ENCODE peak calls at places on chromosomes 5 and 9, in nine cellular contexts. One of them, this sample, is unnamed.

GRCh38 chr9:21688108-21689102 is 114.0 kb upstream of the MTAP start:
- DNase-seq in CD8-positive, alpha-beta T cell: no peak
- DNase-seq in upper lobe of right lung: no peak
- DNase-seq in endothelial cell of umbilical vein: peak; percentile 83
- DNase-seq in ovary: peak; percentile 8
- DNase-seq in fibroblast of lung: peak; percentile 99
- DNase-seq in tibial nerve: no peak
- DNase-seq in omental fat pad: no peak
- DNase-seq in upper lobe of left lung: no peak
- DNase-seq in this sample: no peak

GRCh38 chr5:112240011-112240410 is 179.1 kb downstream of the EPB41L4A start:
- DNase-seq in upper lobe of left lung: no peak
- DNase-seq in upper lobe of right lung: no peak
- DNase-seq in ovary: no peak
- DNase-seq in omental fat pad: no peak
- DNase-seq in endothelial cell of umbilical vein: no peak
- DNase-seq in CD8-positive, alpha-beta T cell: no peak
- DNase-seq in fibroblast of lung: peak; percentile 5
- DNase-seq in tibial nerve: no peak
- DNase-seq in this sample: no peak

GRCh38 chr5:83450183-83450839 is 21.2 kb upstream of the VCAN start:
- DNase-seq in upper lobe of right lung: no peak
- DNase-seq in ovary: no peak
- DNase-seq in omental fat pad: no peak
- DNase-seq in tibial nerve: no peak
- DNase-seq in CD8-positive, alpha-beta T cell: no peak
- DNase-seq in fibroblast of lung: no peak
- DNase-seq in endothelial cell of umbilical vein: peak; percentile 36
- DNase-seq in upper lobe of left lung: no peak
- DNase-seq in this sample: no peak

GRCh38 chr5:96692436-96692835 is 30.3 kb downstream of the CAST start:
- DNase-seq in ovary: no peak
- DNase-seq in endothelial cell of umbilical vein: no peak
- DNase-seq in upper lobe of right lung: no peak
- DNase-seq in omental fat pad: no peak
- DNase-seq in tibial nerve: no peak
- DNase-seq in fibroblast of lung: peak; percentile 43
- DNase-seq in upper lobe of left lung: no peak
- DNase-seq in CD8-positive, alpha-beta T cell: no peak
- DNase-seq in this sample: no peak

GRCh38 chr9:4324513-4324912 is 24.6 kb upstream of the GLIS3 start:
- DNase-seq in fibroblast of lung: peak; percentile 90
- DNase-seq in upper lobe of left lung: no peak
- DNase-seq in endothelial cell of umbilical vein: peak; percentile 95
- DNase-seq in CD8-positive, alpha-beta T cell: no peak
- DNase-seq in upper lobe of right lung: no peak
- DNase-seq in tibial nerve: no peak
- DNase-seq in ovary: no peak
- DNase-seq in omental fat pad: no peak
- DNase-seq in this sample: no peak

GRCh38 chr5:176541338-176542134 is 4.3 kb upstream of the RNF44 start:
- DNase-seq in endothelial cell of umbilical vein: peak; percentile 47
- DNase-seq in CD8-positive, alpha-beta T cell: peak; percentile 86
- DNase-seq in omental fat pad: no peak
- DNase-seq in upper lobe of left lung: no peak
- DNase-seq in fibroblast of lung: peak; percentile 32
- DNase-seq in ovary: peak; percentile 51
- DNase-seq in upper lobe of right lung: peak; percentile 85
- DNase-seq in tibial nerve: no peak
- DNase-seq in this sample: no peak

GRCh38 chr5:115801152-115801551 is 15.3 kb downstream of the CDO1 start:
- DNase-seq in fibroblast of lung: no peak
- DNase-seq in omental fat pad: no peak
- DNase-seq in CD8-positive, alpha-beta T cell: no peak
- DNase-seq in upper lobe of left lung: no peak
- DNase-seq in ovary: no peak
- DNase-seq in endothelial cell of umbilical vein: no peak
- DNase-seq in tibial nerve: no peak
- DNase-seq in upper lobe of right lung: no peak
- DNase-seq in this sample: no peak

GRCh38 chr9:98150726-98151125 is 31.7 kb upstream of the TRIM14 start:
- DNase-seq in fibroblast of lung: no peak
- DNase-seq in endothelial cell of umbilical vein: no peak
- DNase-seq in omental fat pad: no peak
- DNase-seq in upper lobe of right lung: no peak
- DNase-seq in tibial nerve: no peak
- DNase-seq in CD8-positive, alpha-beta T cell: no peak
- DNase-seq in upper lobe of left lung: no peak
- DNase-seq in ovary: no peak
- DNase-seq in this sample: no peak

GRCh38 chr9:112570731-112571167 is 84.1 kb downstream of the KIAA1958 start:
- DNase-seq in ovary: peak; percentile 61
- DNase-seq in omental fat pad: no peak
- DNase-seq in tibial nerve: no peak
- DNase-seq in CD8-positive, alpha-beta T cell: no peak
- DNase-seq in endothelial cell of umbilical vein: no peak
- DNase-seq in upper lobe of right lung: no peak
- DNase-seq in fibroblast of lung: no peak
- DNase-seq in upper lobe of left lung: no peak
- DNase-seq in this sample: no peak

GRCh38 chr5:154196955-154197652 is 6.6 kb downstream of the GALNT10 start:
- DNase-seq in omental fat pad: no peak
- DNase-seq in ovary: no peak
- DNase-seq in fibroblast of lung: peak; percentile 79
- DNase-seq in upper lobe of left lung: no peak
- DNase-seq in tibial nerve: no peak
- DNase-seq in upper lobe of right lung: no peak
- DNase-seq in CD8-positive, alpha-beta T cell: no peak
- DNase-seq in endothelial cell of umbilical vein: peak; percentile 81
- DNase-seq in this sample: no peak

GRCh38 chr9:83744206-83744605 is 36.4 kb upstream of the UBQLN1 start:
- DNase-seq in upper lobe of right lung: no peak
- DNase-seq in tibial nerve: no peak
- DNase-seq in CD8-positive, alpha-beta T cell: no peak
- DNase-seq in fibroblast of lung: no peak
- DNase-seq in omental fat pad: no peak
- DNase-seq in ovary: no peak
- DNase-seq in upper lobe of left lung: no peak
- DNase-seq in endothelial cell of umbilical vein: no peak
- DNase-seq in this sample: no peak

GRCh38 chr5:42989198-42989597 is 50.9 kb downstream of the ANXA2R start:
- DNase-seq in omental fat pad: no peak
- DNase-seq in ovary: no peak
- DNase-seq in upper lobe of right lung: no peak
- DNase-seq in CD8-positive, alpha-beta T cell: no peak
- DNase-seq in endothelial cell of umbilical vein: no peak
- DNase-seq in upper lobe of left lung: no peak
- DNase-seq in tibial nerve: no peak
- DNase-seq in fibroblast of lung: no peak
- DNase-seq in this sample: no peak

GRCh38 chr5:170355601-170356098 is 33.5 kb downstream of the KCNMB1 start:
- DNase-seq in ovary: no peak
- DNase-seq in CD8-positive, alpha-beta T cell: no peak
- DNase-seq in fibroblast of lung: no peak
- DNase-seq in upper lobe of left lung: no peak
- DNase-seq in upper lobe of right lung: peak; percentile 83
- DNase-seq in endothelial cell of umbilical vein: no peak
- DNase-seq in tibial nerve: no peak
- DNase-seq in omental fat pad: no peak
- DNase-seq in this sample: no peak

GRCh38 chr9:130138791-130139190 is 33.4 kb upstream of the NCS1 start:
- DNase-seq in ovary: peak; percentile 92
- DNase-seq in tibial nerve: peak; percentile 37
- DNase-seq in upper lobe of right lung: no peak
- DNase-seq in CD8-positive, alpha-beta T cell: no peak
- DNase-seq in endothelial cell of umbilical vein: peak; percentile 74
- DNase-seq in omental fat pad: peak; percentile 35
- DNase-seq in fibroblast of lung: peak; percentile 100
- DNase-seq in upper lobe of left lung: no peak
- DNase-seq in this sample: no peak

GRCh38 chr9:113906411-113907110 is 30.5 kb downstream of the ZNF618 start:
- DNase-seq in endothelial cell of umbilical vein: peak; percentile 30
- DNase-seq in ovary: no peak
- DNase-seq in omental fat pad: no peak
- DNase-seq in upper lobe of left lung: no peak
- DNase-seq in CD8-positive, alpha-beta T cell: no peak
- DNase-seq in fibroblast of lung: peak; percentile 69
- DNase-seq in upper lobe of right lung: no peak
- DNase-seq in tibial nerve: no peak
- DNase-seq in this sample: no peak

GRCh38 chr9:129318121-129319075 is 140.3 kb upstream of the IER5L start:
- DNase-seq in endothelial cell of umbilical vein: no peak
- DNase-seq in tibial nerve: peak; percentile 13
- DNase-seq in omental fat pad: peak; percentile 20
- DNase-seq in ovary: peak; percentile 64
- DNase-seq in CD8-positive, alpha-beta T cell: no peak
- DNase-seq in upper lobe of left lung: no peak
- DNase-seq in fibroblast of lung: peak; percentile 49
- DNase-seq in upper lobe of right lung: peak; percentile 53
- DNase-seq in this sample: peak; percentile 41

GRCh38 chr5:168697034-168697720 is 118.0 kb upstream of the PANK3 start:
- DNase-seq in CD8-positive, alpha-beta T cell: no peak
- DNase-seq in upper lobe of right lung: no peak
- DNase-seq in upper lobe of left lung: no peak
- DNase-seq in omental fat pad: no peak
- DNase-seq in tibial nerve: no peak
- DNase-seq in endothelial cell of umbilical vein: no peak
- DNase-seq in ovary: no peak
- DNase-seq in fibroblast of lung: no peak
- DNase-seq in this sample: no peak

DNA sequence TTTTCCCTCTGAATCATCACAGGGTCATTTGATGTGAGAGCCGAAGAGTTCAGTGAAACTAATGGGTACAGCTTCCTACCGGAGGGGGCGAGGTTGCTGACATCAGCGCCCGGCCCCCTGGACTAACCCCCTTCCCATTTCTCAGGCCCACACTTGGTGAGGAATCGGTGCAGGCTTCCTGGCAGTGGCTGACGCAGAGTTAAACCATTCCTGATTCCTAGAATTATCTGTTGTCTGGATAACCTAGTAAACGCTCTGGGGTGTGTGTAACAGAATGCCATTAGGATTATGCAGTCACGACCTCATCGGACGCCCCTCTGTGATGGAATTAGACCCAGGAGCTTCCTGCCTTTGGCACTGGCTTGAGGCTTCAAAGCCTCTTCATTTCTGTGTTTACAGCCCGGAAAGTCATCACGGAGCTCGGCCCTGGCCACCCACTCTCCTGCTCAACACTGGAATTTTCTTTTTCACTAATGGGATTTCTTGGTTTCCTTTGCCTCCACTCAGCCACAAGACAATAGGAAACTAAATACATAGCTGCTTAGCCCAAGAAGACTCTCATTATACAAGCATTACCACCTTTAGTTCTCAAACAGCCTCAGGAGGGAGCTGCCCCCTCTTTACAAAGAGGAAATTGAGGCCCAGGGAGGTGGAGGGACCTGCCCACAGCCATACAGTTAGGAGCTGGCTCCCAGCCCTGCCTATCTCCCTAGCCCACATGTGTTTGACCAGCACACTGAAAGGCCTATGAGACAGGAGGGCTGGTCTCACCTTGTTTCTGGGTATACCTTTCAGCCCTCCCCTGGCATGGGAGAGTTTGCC is 61.3 kb upstream of the RPL26L1 start:
- DNase-seq in endothelial cell of umbilical vein: peak; percentile 91
- DNase-seq in upper lobe of right lung: no peak
- DNase-seq in omental fat pad: no peak
- DNase-seq in tibial nerve: no peak
- DNase-seq in CD8-positive, alpha-beta T cell: no peak
- DNase-seq in upper lobe of left lung: no peak
- DNase-seq in fibroblast of lung: peak; percentile 99
- DNase-seq in ovary: no peak
- DNase-seq in this sample: no peak
- TF ChIP-seq CTCF in endothelial cell of umbilical vein: no peak
- TF ChIP-seq CTCF in upper lobe of right lung: no peak
- TF ChIP-seq CTCF in omental fat pad: no peak
- TF ChIP-seq CTCF in tibial nerve: no peak
- TF ChIP-seq CTCF in CD8-positive, alpha-beta T cell: no peak
- TF ChIP-seq CTCF in upper lobe of left lung: no peak
- TF ChIP-seq CTCF in fibroblast of lung: peak; percentile 4
- TF ChIP-seq CTCF in ovary: no peak
- TF ChIP-seq CTCF in this sample: no peak

GRCh38 chr9:120869360-120869687 is 7.7 kb downstream of the PHF19 start:
- DNase-seq in omental fat pad: no peak
- DNase-seq in upper lobe of left lung: no peak
- DNase-seq in ovary: no peak
- DNase-seq in tibial nerve: no peak
- DNase-seq in upper lobe of right lung: no peak
- DNase-seq in fibroblast of lung: no peak
- DNase-seq in CD8-positive, alpha-beta T cell: no peak
- DNase-seq in endothelial cell of umbilical vein: no peak
- DNase-seq in this sample: no peak
- TF ChIP-seq CTCF in omental fat pad: no peak
- TF ChIP-seq CTCF in upper lobe of left lung: no peak
- TF ChIP-seq CTCF in ovary: no peak
- TF ChIP-seq CTCF in tibial nerve: no peak
- TF ChIP-seq CTCF in upper lobe of right lung: no peak
- TF ChIP-seq CTCF in fibroblast of lung: no peak
- TF ChIP-seq CTCF in CD8-positive, alpha-beta T cell: no peak
- TF ChIP-seq CTCF in endothelial cell of umbilical vein: peak; percentile 3
- TF ChIP-seq CTCF in this sample: no peak

GRCh38 chr5:76337949-76338589 is 65.0 kb upstream of the IQGAP2 start:
- DNase-seq in tibial nerve: no peak
- DNase-seq in fibroblast of lung: peak; percentile 76
- DNase-seq in omental fat pad: no peak
- DNase-seq in endothelial cell of umbilical vein: peak; percentile 33
- DNase-seq in CD8-positive, alpha-beta T cell: peak; percentile 66
- DNase-seq in ovary: no peak
- DNase-seq in upper lobe of right lung: no peak
- DNase-seq in upper lobe of left lung: no peak
- DNase-seq in this sample: peak; percentile 63
- TF ChIP-seq CTCF in tibial nerve: peak; percentile 26
- TF ChIP-seq CTCF in fibroblast of lung: no peak
- TF ChIP-seq CTCF in omental fat pad: no peak
- TF ChIP-seq CTCF in endothelial cell of umbilical vein: no peak
- TF ChIP-seq CTCF in CD8-positive, alpha-beta T cell: peak; percentile 35
- TF ChIP-seq CTCF in ovary: no peak
- TF ChIP-seq CTCF in upper lobe of right lung: peak; percentile 55
- TF ChIP-seq CTCF in upper lobe of left lung: peak; percentile 42
- TF ChIP-seq CTCF in this sample: peak; percentile 60

DNA sequence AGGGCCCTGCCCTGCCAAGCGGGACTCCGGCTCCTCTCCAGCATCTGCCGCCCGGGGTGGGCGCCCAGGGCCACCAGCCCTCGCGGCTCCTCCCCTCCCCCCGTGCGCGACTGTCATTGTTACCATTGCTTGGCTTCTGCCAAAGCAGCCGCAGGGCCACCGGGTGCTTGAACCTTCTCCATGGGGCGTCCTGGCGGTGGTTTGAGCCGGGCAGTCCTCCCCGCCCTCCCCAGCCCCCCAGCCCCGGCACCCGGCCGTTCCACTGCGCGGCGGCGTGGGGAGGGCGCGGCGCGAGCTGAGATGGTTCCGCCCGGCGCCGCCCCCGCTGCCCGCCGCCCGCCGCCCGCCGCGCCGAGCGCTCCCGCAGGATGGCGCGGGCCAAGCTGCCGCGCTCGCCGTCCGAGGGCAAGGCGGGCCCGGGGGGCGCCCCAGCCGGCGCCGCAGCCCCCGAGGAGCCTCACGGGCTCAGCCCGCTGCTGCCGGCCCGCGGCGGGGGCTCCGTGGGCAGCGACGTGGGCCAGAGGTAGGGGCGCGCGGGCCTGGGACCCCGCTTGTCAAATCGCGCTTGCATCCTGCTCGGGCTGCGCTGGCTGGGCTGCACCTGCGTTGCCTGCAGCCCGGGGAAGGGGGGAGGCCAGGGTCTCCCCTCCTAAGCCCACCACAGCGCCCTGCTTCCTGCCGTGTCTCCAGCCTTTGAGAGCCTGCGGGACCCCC is 34.4 kb downstream of the KCNT1 start:
- DNase-seq in fibroblast of lung: no peak
- DNase-seq in upper lobe of left lung: peak; percentile 59
- DNase-seq in CD8-positive, alpha-beta T cell: no peak
- DNase-seq in tibial nerve: no peak
- DNase-seq in ovary: no peak
- DNase-seq in endothelial cell of umbilical vein: no peak
- DNase-seq in upper lobe of right lung: no peak
- DNase-seq in omental fat pad: no peak
- DNase-seq in this sample: no peak
- TF ChIP-seq CTCF in fibroblast of lung: no peak
- TF ChIP-seq CTCF in upper lobe of left lung: no peak
- TF ChIP-seq CTCF in CD8-positive, alpha-beta T cell: no peak
- TF ChIP-seq CTCF in tibial nerve: no peak
- TF ChIP-seq CTCF in ovary: no peak
- TF ChIP-seq CTCF in endothelial cell of umbilical vein: no peak
- TF ChIP-seq CTCF in upper lobe of right lung: no peak
- TF ChIP-seq CTCF in omental fat pad: no peak
- TF ChIP-seq CTCF in this sample: no peak

This sample was measured in mesothelial cell of epicardium.